ENCODE peak calls at places on chromosomes 11 and 22, in nine cellular contexts. I is MM.1S, G is fibroblast of lung, V is PC-3, B is mammary epithelial cell, W is IMR-90, R is PC-9, J is mesenchymal stem cell, D is DND-41. S is an unnamed sample.
A peak's percentile ranks its signal among the peaks of the same experiment; 100 is the strongest.

GRCh38 chr11:65211293-65212105 is 29.8 kb downstream of the CAPN1 start:
- DNase-seq in J (no peak), G (no peak), R (no peak), W (no peak), V (no peak), B (no peak), D (no peak), I (no peak), S (no peak)

GRCh38 chr11:57638811-57639320 is 10.8 kb downstream of the YPEL4 start:
- DNase-seq in B (no peak), V (no peak), W (no peak), D (peak; percentile 49), I (no peak), J (no peak), G (no peak), R (no peak), S (peak; percentile 59)

GRCh38 chr11:94834931-94835330 is 66.8 kb downstream of the AMOTL1 start:
- DNase-seq in J (no peak), D (no peak), B (no peak), V (no peak), R (no peak), I (no peak), G (peak; percentile 16), W (peak; percentile 47), S (no peak)

GRCh38 chr22:23180301-23180892 is at the start of gene BCR:
- DNase-seq in J (peak; percentile 66), R (peak; percentile 51), W (peak; percentile 65), I (peak; percentile 84), B (peak; percentile 64), V (peak; percentile 65), D (peak; percentile 62), G (peak; percentile 73), S (peak; percentile 87)

GRCh38 chr11:35293034-35293433 is 126.3 kb downstream of the SLC1A2 start:
- DNase-seq in W (no peak), J (no peak), R (no peak), D (no peak), G (no peak), I (peak; percentile 32), V (no peak), B (no peak), S (no peak)

GRCh38 chr22:20567371-20567847 is 60.0 kb downstream of the MED15 start:
- DNase-seq in G (peak; percentile 76), D (no peak), R (peak; percentile 87), B (peak; percentile 79), V (peak; percentile 91), W (peak; percentile 66), I (no peak), J (peak; percentile 48), S (no peak)

GRCh38 chr22:44981857-44982256 is 27.9 kb downstream of the PHF21B start:
- DNase-seq in I (no peak), W (no peak), V (no peak), R (no peak), B (no peak), J (no peak), D (no peak), G (no peak), S (no peak)

GRCh38 chr11:7160814-7161489 is 72.2 kb downstream of the RBMXL2 start:
- DNase-seq in I (no peak), V (no peak), G (no peak), J (no peak), D (no peak), W (no peak), B (no peak), R (no peak), S (no peak)

GRCh38 chr22:24753919-24754318 is 20.6 kb downstream of the PIWIL3 start:
- DNase-seq in B (no peak), R (no peak), G (no peak), J (no peak), D (no peak), I (no peak), W (no peak), V (no peak), S (no peak)

GRCh38 chr11:118289411-118289810 is 15.1 kb upstream of the CD3E start:
- DNase-seq in V (no peak), I (no peak), J (no peak), W (no peak), R (no peak), B (no peak), G (no peak), D (no peak), S (no peak)

GRCh38 chr11:69239320-69240040 is 54.5 kb upstream of the MYEOV start:
- DNase-seq in J (no peak), G (no peak), R (no peak), B (no peak), V (no peak), W (no peak), D (no peak), I (no peak), S (no peak)

GRCh38 chr11:73376803-73377629 is 817 bp downstream of the RELT start:
- DNase-seq in G (peak; percentile 77), V (peak; percentile 69), I (peak; percentile 67), B (peak; percentile 81), R (peak; percentile 61), W (peak; percentile 72), J (peak; percentile 96), D (peak; percentile 51), S (peak; percentile 58)

GRCh38 chr11:34564807-34565241 is 51.2 kb upstream of the ELF5 start:
- DNase-seq in D (no peak), I (no peak), V (no peak), W (no peak), J (no peak), R (no peak), G (peak; percentile 19), B (no peak), S (no peak)

GRCh38 chr11:116262370-116262769 is 510.4 kb downstream of the BUD13 start:
- DNase-seq in J (no peak), I (peak; percentile 62), W (no peak), G (no peak), V (no peak), R (no peak), B (no peak), D (no peak), S (no peak)

GRCh38 chr11:74678591-74679512 is 52.4 kb downstream of the CHRDL2 start:
- DNase-seq in I (no peak), W (peak; percentile 44), G (peak; percentile 41), V (no peak), B (no peak), D (no peak), J (no peak), R (no peak), S (no peak)
- H3K27ac ChIP-seq in I (no peak overlapping the region), W (no peak overlapping the region), G (no peak overlapping the region), V (no peak overlapping the region), B (no peak overlapping the region), D (no peak overlapping the region), J (no peak overlapping the region), R (no peak overlapping the region), S (no peak overlapping the region)

GRCh38 chr11:62124186-62125113 is 639 bp downstream of the INCENP start:
- DNase-seq in I (peak; percentile 53), J (peak; percentile 61), B (peak; percentile 66), V (peak; percentile 46), G (peak; percentile 56), R (peak; percentile 32), W (peak; percentile 52), D (peak; percentile 40), S (peak; percentile 52)

GRCh38 chr11:62123669-62124185 is at the start of gene INCENP:
- DNase-seq in B (peak; percentile 97), V (peak; percentile 100), R (peak; percentile 96), J (peak; percentile 99), G (peak; percentile 98), D (peak; percentile 98), I (peak; percentile 99), W (peak; percentile 98), S (peak; percentile 98)

GRCh38 chr11:62125316-62125715 is 1.5 kb downstream of the INCENP start:
- DNase-seq in W (no peak), B (peak; percentile 42), D (no peak), J (no peak), V (peak; percentile 12), I (no peak), G (no peak), R (no peak), S (no peak)

GRCh38 chr11:62127426-62127825 is 3.6 kb downstream of the INCENP start:
- DNase-seq in D (no peak), V (no peak), W (no peak), R (no peak), B (no peak), G (no peak), I (no peak), J (no peak), S (no peak)

DNA sequence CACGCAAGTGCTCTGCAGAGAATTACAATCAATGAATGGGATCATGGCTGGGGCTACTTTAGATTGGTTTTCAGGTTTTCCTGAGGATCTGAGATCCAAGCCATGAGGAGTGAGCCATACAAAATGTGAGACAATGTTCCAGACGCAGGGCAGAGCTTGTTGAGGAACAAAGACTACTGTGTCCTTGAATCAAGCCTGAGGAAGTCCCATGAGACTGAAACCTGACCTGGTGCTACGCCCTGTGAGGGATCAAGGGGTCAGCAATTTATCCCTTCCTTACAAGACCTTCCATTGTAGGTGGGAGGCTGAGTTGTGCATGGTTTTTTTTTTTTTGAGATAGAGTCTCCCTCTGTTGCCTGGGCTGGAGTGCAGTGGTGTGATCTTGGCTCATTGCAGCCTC is 2.1 kb downstream of the INCENP start:
- DNase-seq in D (no peak), B (peak; percentile 24), V (no peak), G (no peak), W (no peak), J (no peak), I (no peak), R (no peak), S (peak; percentile 31)
- H2AFZ ChIP-seq in D (no peak overlapping the region), B (no peak overlapping the region), V (no peak overlapping the region), G (no peak overlapping the region), W (no peak overlapping the region), J (no peak overlapping the region), I (no peak overlapping the region), R (no peak overlapping the region), S (no peak overlapping the region)

GRCh38 chr11:72002841-72003775 is 4.4 kb downstream of the IL18BP start:
- DNase-seq in I (no peak), B (no peak), R (no peak), V (no peak), G (no peak), J (no peak), W (no peak), D (no peak), S (no peak)

GRCh38 chr11:72005347-72006260 is 6.9 kb downstream of the IL18BP start:
- DNase-seq in W (no peak), V (peak; percentile 19), G (no peak), J (no peak), I (no peak), B (no peak), D (no peak), R (no peak), S (no peak)

GRCh38 chr11:72006309-72007088 is 7.8 kb downstream of the IL18BP start:
- DNase-seq in W (no peak), R (no peak), G (no peak), V (no peak), I (no peak), D (no peak), J (no peak), B (no peak), S (no peak)

GRCh38 chr11:72003776-72004171 is 5.1 kb downstream of the IL18BP start:
- DNase-seq in W (no peak), J (no peak), G (no peak), B (no peak), R (no peak), I (no peak), V (no peak), D (no peak), S (no peak)

GRCh38 chr11:72004515-72005346 is 6.0 kb downstream of the IL18BP start:
- DNase-seq in V (no peak), R (no peak), B (no peak), G (no peak), W (no peak), J (no peak), I (no peak), D (no peak), S (no peak)
- H3K27ac ChIP-seq in V (no peak overlapping the region), R (no peak overlapping the region), B (no peak overlapping the region), G (no peak overlapping the region), W (no peak overlapping the region), J (no peak overlapping the region), I (no peak overlapping the region), D (no peak overlapping the region), S (no peak overlapping the region)

GRCh38 chr11:127994736-127995135 is 592.6 kb downstream of the ETS1 start:
- DNase-seq in J (no peak), G (peak; percentile 90), I (no peak), V (peak; percentile 19), R (no peak), W (peak; percentile 69), D (no peak), B (peak; percentile 59), S (no peak)
- H2AFZ ChIP-seq in J (no peak overlapping the region), G (no peak overlapping the region), I (no peak overlapping the region), V (no peak overlapping the region), R (no peak overlapping the region), W (peak overlapping the region; percentile 75), D (no peak overlapping the region), B (peak overlapping the region; percentile 68), S (no peak overlapping the region)